ENCODE peak calls at places on chromosome 16, in five cellular contexts. C, E, U, H and A are unnamed samples.
A peak's percentile ranks its signal among the peaks of the same experiment; 100 is the strongest.

GRCh38 chr16:57759541-57760356 is 24.2 kb downstream of the KATNB1 start:
- DNase-seq in C (no peak), E (no peak), U (no peak), H (no peak), A (no peak)

GRCh38 chr16:49952386-49952785 is 72.6 kb upstream of the CNEP1R1 start:
- DNase-seq in C (no peak), E (no peak), U (no peak), H (no peak), A (no peak)

GRCh38 chr16:67156146-67156844 is 3.4 kb downstream of the TRADD start:
- DNase-seq in C (no peak), E (no peak), U (no peak), H (no peak), A (no peak)

GRCh38 chr16:82011199-82011641 is at the start of gene SDR42E1:
- DNase-seq in C (no peak), E (no peak), U (no peak), H (peak; percentile 4), A (peak; percentile 87)

GRCh38 chr16:2437032-2437790 is 8.0 kb downstream of the CCNF start:
- DNase-seq in C (no peak), E (no peak), U (no peak), H (no peak), A (no peak)

GRCh38 chr16:1548234-1548633 is 14.8 kb downstream of the TMEM204 start:
- DNase-seq in C (no peak), E (no peak), U (no peak), H (no peak), A (no peak)

GRCh38 chr16:3035972-3036725 is 595 bp downstream of the BICDL2 start:
- DNase-seq in C (no peak), E (no peak), U (no peak), H (no peak), A (peak; percentile 90)

GRCh38 chr16:80803341-80804060 is 897 bp downstream of the CDYL2 start:
- DNase-seq in C (no peak), E (no peak), U (no peak), H (peak; percentile 12), A (peak; percentile 87)

GRCh38 chr16:54240180-54241125 is 46.1 kb downstream of the IRX3 start:
- DNase-seq in C (no peak), E (no peak), U (no peak), H (no peak), A (no peak)

GRCh38 chr16:55944377-55944802 is 69.2 kb upstream of the CES5A start:
- DNase-seq in C (peak; percentile 39), E (no peak), U (peak; percentile 30), H (peak; percentile 19), A (no peak)

GRCh38 chr16:21268236-21268635 is 9.9 kb downstream of the CRYM start:
- DNase-seq in C (no peak), E (no peak), U (no peak), H (no peak), A (no peak)

GRCh38 chr16:51450913-51451312 is 299.8 kb upstream of the SALL1 start:
- DNase-seq in C (no peak), E (no peak), U (no peak), H (no peak), A (no peak)

GRCh38 chr16:73217654-73218053 is 169.7 kb upstream of the ZFHX3 start:
- DNase-seq in C (no peak), E (no peak), U (no peak), H (no peak), A (no peak)